ENCODE peak calls at places on chromosomes 2 and 18, in five cellular contexts. I, D, K, Y and L are unnamed samples.

GRCh38 chr2:167333245-167333644 is 445.0 kb downstream of the XIRP2 start:
- DNase-seq in I (peak; percentile 8), D (no peak), K (no peak), Y (no peak), L (no peak)

GRCh38 chr2:80459028-80459427 is 154.5 kb upstream of the LRRTM1 start:
- DNase-seq in I (no peak), D (no peak), K (no peak), Y (no peak), L (no peak)

GRCh38 chr2:154392256-154392655 is 306.2 kb upstream of the KCNJ3 start:
- DNase-seq in I (no peak), D (no peak), K (no peak), Y (no peak), L (no peak)

GRCh38 chr2:74385396-74385795 is 5.3 kb upstream of the DCTN1 start:
- DNase-seq in I (no peak), D (no peak), K (no peak), Y (no peak), L (no peak)

GRCh38 chr2:160257015-160257741 is 57.1 kb upstream of the ITGB6 start:
- DNase-seq in I (no peak), D (no peak), K (no peak), Y (no peak), L (peak; percentile 46)

GRCh38 chr2:10331033-10331701 is 28.5 kb downstream of the HPCAL1 start:
- DNase-seq in I (no peak), D (no peak), K (no peak), Y (no peak), L (peak; percentile 72)

GRCh38 chr18:37476182-37476581 is 89.4 kb downstream of the CELF4 start:
- DNase-seq in I (peak; percentile 26), D (peak; percentile 61), K (no peak), Y (no peak), L (peak; percentile 43)

GRCh38 chr2:170446078-170446477 is 268.1 kb downstream of the MYO3B start:
- DNase-seq in I (no peak), D (no peak), K (no peak), Y (no peak), L (peak; percentile 6)

GRCh38 chr2:148926291-148926961 is 51.4 kb downstream of the KIF5C start:
- DNase-seq in I (peak; percentile 39), D (peak; percentile 70), K (no peak), Y (no peak), L (peak; percentile 52)

GRCh38 chr2:125479143-125479636 is 1176.8 kb upstream of the GYPC start:
- DNase-seq in I (no peak), D (no peak), K (no peak), Y (no peak), L (no peak)

GRCh38 chr2:79040967-79041582 is 15.6 kb downstream of the REG3G start:
- DNase-seq in I (no peak), D (no peak), K (no peak), Y (no peak), L (no peak)

GRCh38 chr2:238238766-238239551 is 879 bp downstream of the HES6 start:
- DNase-seq in I (no peak), D (peak; percentile 65), K (peak; percentile 21), Y (no peak), L (peak; percentile 43)